ENCODE peak calls at places on chromosomes 3 and 15, in eight cellular contexts. One of them, this sample, is unnamed. For H3K9me3, the result is how much of the 10 kb centered on the place peaks cover.

GRCh38 chr3:130760922-130761321 is 14.3 kb upstream of the PIK3R4 start:
- DNase-seq in A549: no peak
- DNase-seq in SK-N-SH: no peak
- DNase-seq in tibial nerve: no peak
- DNase-seq in esophagus muscularis mucosa: no peak
- DNase-seq in HepG2: no peak
- DNase-seq in upper lobe of left lung: no peak
- DNase-seq in ovary: no peak
- DNase-seq in this sample: no peak

GRCh38 chr3:11545186-11545851 is 98.4 kb downstream of the VGLL4 start:
- DNase-seq in A549: no peak
- DNase-seq in SK-N-SH: no peak
- DNase-seq in tibial nerve: no peak
- DNase-seq in esophagus muscularis mucosa: no peak
- DNase-seq in HepG2: no peak
- DNase-seq in upper lobe of left lung: peak
- DNase-seq in ovary: no peak
- DNase-seq in this sample: peak

GRCh38 chr15:75397494-75397893 is 29.1 kb upstream of the MAN2C1 start:
- DNase-seq in A549: no peak
- DNase-seq in SK-N-SH: no peak
- DNase-seq in tibial nerve: no peak
- DNase-seq in esophagus muscularis mucosa: no peak
- DNase-seq in HepG2: no peak
- DNase-seq in upper lobe of left lung: no peak
- DNase-seq in ovary: no peak
- DNase-seq in this sample: no peak

GRCh38 chr15:48800811-48801460 is 9.9 kb downstream of the CEP152 start:
- DNase-seq in A549: peak
- DNase-seq in SK-N-SH: peak
- DNase-seq in tibial nerve: no peak
- DNase-seq in esophagus muscularis mucosa: no peak
- DNase-seq in HepG2: peak
- DNase-seq in upper lobe of left lung: no peak
- DNase-seq in ovary: no peak
- DNase-seq in this sample: no peak

GRCh38 chr3:72492240-72492639 is 356.0 kb downstream of the SHQ1 start:
- DNase-seq in A549: no peak
- DNase-seq in SK-N-SH: no peak
- DNase-seq in tibial nerve: peak
- DNase-seq in esophagus muscularis mucosa: no peak
- DNase-seq in HepG2: no peak
- DNase-seq in upper lobe of left lung: no peak
- DNase-seq in ovary: no peak
- DNase-seq in this sample: peak

GRCh38 chr15:90305932-90306331 is 40.5 kb downstream of the NGRN start:
- DNase-seq in A549: no peak
- DNase-seq in SK-N-SH: no peak
- DNase-seq in tibial nerve: no peak
- DNase-seq in esophagus muscularis mucosa: no peak
- DNase-seq in HepG2: no peak
- DNase-seq in upper lobe of left lung: no peak
- DNase-seq in ovary: no peak
- DNase-seq in this sample: no peak

GRCh38 chr3:16906679-16907078 is 21.9 kb downstream of the PLCL2 start:
- DNase-seq in A549: no peak
- DNase-seq in SK-N-SH: no peak
- DNase-seq in tibial nerve: no peak
- DNase-seq in esophagus muscularis mucosa: no peak
- DNase-seq in HepG2: no peak
- DNase-seq in upper lobe of left lung: no peak
- DNase-seq in ovary: no peak
- DNase-seq in this sample: no peak

GRCh38 chr3:110550511-110550910 is 521.1 kb upstream of the NECTIN3 start:
- DNase-seq in A549: no peak
- DNase-seq in SK-N-SH: no peak
- DNase-seq in tibial nerve: no peak
- DNase-seq in esophagus muscularis mucosa: no peak
- DNase-seq in HepG2: no peak
- DNase-seq in upper lobe of left lung: no peak
- DNase-seq in ovary: no peak
- DNase-seq in this sample: no peak

GRCh38 chr3:187132666-187133065 is 6.6 kb downstream of the RPL39L start:
- DNase-seq in A549: no peak
- DNase-seq in SK-N-SH: no peak
- DNase-seq in tibial nerve: no peak
- DNase-seq in esophagus muscularis mucosa: no peak
- DNase-seq in HepG2: no peak
- DNase-seq in upper lobe of left lung: no peak
- DNase-seq in ovary: no peak
- DNase-seq in this sample: no peak
- H3K9me3 ChIP-seq in A549: under half
- H3K9me3 ChIP-seq in SK-N-SH: under half
- H3K9me3 ChIP-seq in tibial nerve: under half
- H3K9me3 ChIP-seq in esophagus muscularis mucosa: under half
- H3K9me3 ChIP-seq in HepG2: under half
- H3K9me3 ChIP-seq in upper lobe of left lung: under half
- H3K9me3 ChIP-seq in ovary: under half
- H3K9me3 ChIP-seq in this sample: under half

GRCh38 chr15:62469874-62470688 is 305.0 kb upstream of the C2CD4B start:
- DNase-seq in A549: no peak
- DNase-seq in SK-N-SH: no peak
- DNase-seq in tibial nerve: peak
- DNase-seq in esophagus muscularis mucosa: no peak
- DNase-seq in HepG2: peak
- DNase-seq in upper lobe of left lung: no peak
- DNase-seq in ovary: no peak
- DNase-seq in this sample: peak
- H3K27ac ChIP-seq in A549: no peak
- H3K27ac ChIP-seq in SK-N-SH: peak
- H3K27ac ChIP-seq in tibial nerve: peak
- H3K27ac ChIP-seq in esophagus muscularis mucosa: peak
- H3K27ac ChIP-seq in HepG2: no peak
- H3K27ac ChIP-seq in upper lobe of left lung: peak
- H3K27ac ChIP-seq in ovary: no peak
- H3K27ac ChIP-seq in this sample: peak

GRCh38 chr3:27428446-27428845 is 55.7 kb downstream of the SLC4A7 start:
- DNase-seq in A549: no peak
- DNase-seq in SK-N-SH: no peak
- DNase-seq in tibial nerve: no peak
- DNase-seq in esophagus muscularis mucosa: no peak
- DNase-seq in HepG2: no peak
- DNase-seq in upper lobe of left lung: no peak
- DNase-seq in ovary: no peak
- DNase-seq in this sample: no peak

GRCh38 chr3:27422617-27423016 is 53.4 kb upstream of the NEK10 start:
- DNase-seq in A549: no peak
- DNase-seq in SK-N-SH: no peak
- DNase-seq in tibial nerve: no peak
- DNase-seq in esophagus muscularis mucosa: no peak
- DNase-seq in HepG2: no peak
- DNase-seq in upper lobe of left lung: no peak
- DNase-seq in ovary: no peak
- DNase-seq in this sample: no peak

GRCh38 chr3:27425896-27426565 is 56.8 kb upstream of the NEK10 start:
- DNase-seq in A549: no peak
- DNase-seq in SK-N-SH: no peak
- DNase-seq in tibial nerve: no peak
- DNase-seq in esophagus muscularis mucosa: no peak
- DNase-seq in HepG2: no peak
- DNase-seq in upper lobe of left lung: no peak
- DNase-seq in ovary: no peak
- DNase-seq in this sample: no peak

GRCh38 chr3:27426926-27427325 is 57.3 kb downstream of the SLC4A7 start:
- DNase-seq in A549: no peak
- DNase-seq in SK-N-SH: no peak
- DNase-seq in tibial nerve: no peak
- DNase-seq in esophagus muscularis mucosa: no peak
- DNase-seq in HepG2: no peak
- DNase-seq in upper lobe of left lung: no peak
- DNase-seq in ovary: no peak
- DNase-seq in this sample: no peak

DNA sequence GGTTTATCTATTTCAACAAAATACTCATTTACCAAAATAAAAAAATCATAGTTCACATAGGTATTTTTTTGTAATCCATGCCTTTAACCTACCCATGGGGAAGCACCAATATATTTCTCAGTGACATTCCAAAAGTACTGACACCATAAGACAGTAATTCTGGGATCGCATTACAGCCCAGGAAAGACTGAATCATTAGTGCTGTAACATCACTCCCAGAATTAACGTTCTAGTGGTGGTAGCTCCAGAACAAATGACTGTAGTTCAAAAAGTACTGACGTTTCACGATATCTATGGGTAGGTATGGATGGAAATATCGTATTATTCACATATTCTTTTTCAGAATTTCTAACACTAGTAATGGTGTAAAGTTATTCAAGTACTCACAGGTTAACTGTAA is 54.3 kb upstream of the NEK10 start:
- DNase-seq in A549: no peak
- DNase-seq in SK-N-SH: peak
- DNase-seq in tibial nerve: no peak
- DNase-seq in esophagus muscularis mucosa: no peak
- DNase-seq in HepG2: no peak
- DNase-seq in upper lobe of left lung: no peak
- DNase-seq in ovary: no peak
- DNase-seq in this sample: no peak
- TF ChIP-seq EP300 in A549: no peak
- TF ChIP-seq EP300 in SK-N-SH: no peak
- TF ChIP-seq EP300 in tibial nerve: no peak
- TF ChIP-seq EP300 in esophagus muscularis mucosa: no peak
- TF ChIP-seq EP300 in HepG2: no peak
- TF ChIP-seq EP300 in upper lobe of left lung: no peak
- TF ChIP-seq EP300 in ovary: no peak
- TF ChIP-seq EP300 in this sample: no peak

GRCh38 chr15:26564354-26564753 is 208.5 kb downstream of the GABRB3 start:
- DNase-seq in A549: no peak
- DNase-seq in SK-N-SH: no peak
- DNase-seq in tibial nerve: no peak
- DNase-seq in esophagus muscularis mucosa: no peak
- DNase-seq in HepG2: no peak
- DNase-seq in upper lobe of left lung: no peak
- DNase-seq in ovary: no peak
- DNase-seq in this sample: no peak

GRCh38 chr15:26561130-26561529 is 211.7 kb downstream of the GABRB3 start:
- DNase-seq in A549: no peak
- DNase-seq in SK-N-SH: no peak
- DNase-seq in tibial nerve: no peak
- DNase-seq in esophagus muscularis mucosa: no peak
- DNase-seq in HepG2: no peak
- DNase-seq in upper lobe of left lung: no peak
- DNase-seq in ovary: no peak
- DNase-seq in this sample: no peak

DNA sequence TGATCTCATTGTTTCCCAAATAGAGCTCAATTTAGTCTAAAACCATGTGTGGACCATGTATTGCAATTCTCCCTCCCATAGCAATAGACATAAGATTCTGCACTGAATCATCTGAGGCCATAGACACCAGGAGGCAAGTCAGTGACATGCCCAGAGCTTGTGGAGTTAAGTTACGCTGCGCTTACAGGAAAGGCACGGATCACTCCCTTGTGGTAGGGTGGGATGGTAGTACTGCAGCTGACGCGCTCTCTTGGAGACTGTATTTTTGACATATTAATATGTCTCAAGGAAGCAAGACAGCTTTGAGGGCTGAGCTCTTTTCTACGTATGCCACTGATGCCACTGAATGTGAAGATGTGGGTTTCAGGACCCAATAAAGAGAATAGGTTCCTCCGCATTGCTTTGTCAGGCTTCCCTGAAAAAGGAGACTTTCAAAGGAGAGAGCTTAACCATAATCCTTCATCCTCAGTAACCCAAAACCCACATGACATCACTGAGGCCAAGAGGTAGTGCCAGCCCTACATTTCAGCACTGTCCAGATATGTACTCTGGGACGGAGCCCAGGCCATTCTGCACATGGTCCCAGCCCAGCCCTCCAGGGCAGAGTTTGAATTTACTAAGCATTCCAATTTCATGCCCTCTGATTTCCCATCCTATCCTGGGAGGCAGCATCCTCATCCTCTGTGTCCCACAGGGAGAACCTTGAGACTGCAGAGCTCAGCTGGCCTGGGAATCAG is 210.7 kb downstream of the GABRB3 start:
- DNase-seq in A549: no peak
- DNase-seq in SK-N-SH: no peak
- DNase-seq in tibial nerve: no peak
- DNase-seq in esophagus muscularis mucosa: no peak
- DNase-seq in HepG2: no peak
- DNase-seq in upper lobe of left lung: no peak
- DNase-seq in ovary: no peak
- DNase-seq in this sample: no peak
- H3K9me3 ChIP-seq in A549: under half
- H3K9me3 ChIP-seq in SK-N-SH: under half
- H3K9me3 ChIP-seq in tibial nerve: under half
- H3K9me3 ChIP-seq in esophagus muscularis mucosa: under half
- H3K9me3 ChIP-seq in HepG2: half or more
- H3K9me3 ChIP-seq in upper lobe of left lung: under half
- H3K9me3 ChIP-seq in ovary: under half
- H3K9me3 ChIP-seq in this sample: under half

DNA sequence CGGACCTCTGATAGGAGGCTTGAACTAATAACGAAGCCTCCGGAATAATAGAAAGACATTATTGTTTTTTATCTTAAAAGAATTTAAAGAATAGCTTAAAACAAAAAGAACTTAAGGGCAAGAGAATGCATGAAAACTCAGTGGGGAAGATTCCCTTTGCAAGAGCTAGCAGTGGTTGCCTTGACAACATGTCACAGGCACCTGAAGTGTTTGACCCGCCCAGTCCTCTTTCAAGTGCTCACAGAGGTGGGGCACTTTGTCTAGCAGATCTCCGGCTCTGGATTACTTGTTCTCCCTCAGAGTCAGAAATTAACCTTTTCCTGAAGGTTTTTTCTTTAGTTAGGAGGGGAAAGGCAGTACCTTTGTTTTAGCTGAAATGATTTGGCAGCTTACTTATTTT is 37.8 kb downstream of the LARS2 start:
- DNase-seq in A549: no peak
- DNase-seq in SK-N-SH: no peak
- DNase-seq in tibial nerve: no peak
- DNase-seq in esophagus muscularis mucosa: no peak
- DNase-seq in HepG2: no peak
- DNase-seq in upper lobe of left lung: no peak
- DNase-seq in ovary: no peak
- DNase-seq in this sample: no peak
- H3K27ac ChIP-seq in A549: no peak
- H3K27ac ChIP-seq in SK-N-SH: no peak
- H3K27ac ChIP-seq in tibial nerve: no peak
- H3K27ac ChIP-seq in esophagus muscularis mucosa: no peak
- H3K27ac ChIP-seq in HepG2: no peak
- H3K27ac ChIP-seq in upper lobe of left lung: no peak
- H3K27ac ChIP-seq in ovary: no peak
- H3K27ac ChIP-seq in this sample: no peak

DNA sequence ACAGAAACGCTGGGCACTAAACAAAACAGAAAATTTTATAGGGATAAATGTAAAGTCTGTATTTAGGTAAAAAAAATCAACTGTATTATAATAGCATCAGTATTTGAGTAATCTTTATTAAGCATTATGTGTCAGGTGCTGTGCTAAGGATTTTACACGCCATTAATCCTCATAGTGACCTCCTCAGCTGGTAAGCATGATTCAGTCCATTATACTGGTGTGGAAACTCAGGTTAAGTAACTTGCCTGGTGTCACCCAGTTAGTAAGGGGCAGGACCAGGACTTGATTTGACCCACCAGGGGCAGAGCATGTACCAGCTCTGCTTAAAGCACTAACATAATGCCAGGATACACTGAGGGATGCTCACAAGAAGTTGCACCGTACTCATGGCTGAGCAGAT is 4.8 kb downstream of the MYO5C start:
- DNase-seq in A549: no peak
- DNase-seq in SK-N-SH: no peak
- DNase-seq in tibial nerve: no peak
- DNase-seq in esophagus muscularis mucosa: no peak
- DNase-seq in HepG2: no peak
- DNase-seq in upper lobe of left lung: no peak
- DNase-seq in ovary: no peak
- DNase-seq in this sample: no peak
- TF ChIP-seq EP300 in A549: no peak
- TF ChIP-seq EP300 in SK-N-SH: no peak
- TF ChIP-seq EP300 in tibial nerve: no peak
- TF ChIP-seq EP300 in esophagus muscularis mucosa: no peak
- TF ChIP-seq EP300 in HepG2: no peak
- TF ChIP-seq EP300 in upper lobe of left lung: no peak
- TF ChIP-seq EP300 in ovary: no peak
- TF ChIP-seq EP300 in this sample: no peak